ENCODE peak calls at places on chromosomes 3 and 15, in ten cellular contexts. O, U, P, M, S, Z, T, N, E and J are unnamed samples.

GRCh38 chr3:194382196-194382891 is 12.8 kb upstream of the LRRC15 start:
- DNase-seq in O (peak; percentile 45), U (no peak), P (no peak), M (no peak), S (peak; percentile 18), Z (no peak), T (no peak), N (peak; percentile 53), E (no peak), J (no peak)

GRCh38 chr15:62883938-62884479 is 158.5 kb upstream of the TPM1 start:
- DNase-seq in O (no peak), U (no peak), P (no peak), M (no peak), S (no peak), Z (no peak), T (no peak), N (no peak), E (no peak), J (no peak)

GRCh38 chr15:56040081-56041035 is 46.9 kb upstream of the NEDD4 start:
- DNase-seq in O (no peak), U (no peak), P (peak; percentile 96), M (peak; percentile 61), S (peak; percentile 58), Z (no peak), T (no peak), N (no peak), E (peak; percentile 94), J (peak; percentile 92)

GRCh38 chr15:84859143-84859542 is 25.3 kb upstream of the SLC28A1 start:
- DNase-seq in O (no peak), U (no peak), P (no peak), M (no peak), S (no peak), Z (no peak), T (no peak), N (no peak), E (no peak), J (no peak)

GRCh38 chr3:170076715-170077238 is 39.0 kb downstream of the GPR160 start:
- DNase-seq in O (no peak), U (no peak), P (peak; percentile 45), M (no peak), S (no peak), Z (no peak), T (no peak), N (no peak), E (peak; percentile 61), J (no peak)

GRCh38 chr3:71142440-71143161 is 440.9 kb downstream of the FOXP1 start:
- DNase-seq in O (no peak), U (no peak), P (peak; percentile 20), M (no peak), S (no peak), Z (no peak), T (no peak), N (peak; percentile 74), E (no peak), J (peak; percentile 39)

GRCh38 chr3:63818282-63819150 is 583 bp upstream of the C3orf49 start:
- DNase-seq in O (peak; percentile 83), U (peak; percentile 33), P (peak; percentile 74), M (peak; percentile 56), S (no peak), Z (no peak), T (peak; percentile 74), N (peak; percentile 84), E (peak; percentile 83), J (peak; percentile 61)

GRCh38 chr3:122786067-122786466 is 7.6 kb downstream of the HSPBAP1 start:
- DNase-seq in O (no peak), U (no peak), P (peak; percentile 55), M (no peak), S (no peak), Z (no peak), T (no peak), N (no peak), E (peak; percentile 46), J (no peak)

GRCh38 chr3:136277634-136278033 is 27.5 kb downstream of the PCCB start:
- DNase-seq in O (peak; percentile 64), U (no peak), P (no peak), M (peak; percentile 35), S (no peak), Z (peak; percentile 32), T (peak; percentile 62), N (peak; percentile 84), E (no peak), J (no peak)

GRCh38 chr3:136280961-136281360 is 30.8 kb downstream of the PCCB start:
- DNase-seq in O (no peak), U (no peak), P (no peak), M (no peak), S (no peak), Z (no peak), T (no peak), N (no peak), E (no peak), J (no peak)

GRCh38 chr3:136277115-136277514 is 27.0 kb downstream of the PCCB start:
- DNase-seq in O (no peak), U (no peak), P (no peak), M (no peak), S (no peak), Z (no peak), T (no peak), N (no peak), E (no peak), J (no peak)

GRCh38 chr3:136276049-136276755 is 26.1 kb downstream of the PCCB start:
- DNase-seq in O (no peak), U (no peak), P (peak; percentile 6), M (no peak), S (no peak), Z (no peak), T (no peak), N (no peak), E (no peak), J (no peak)

DNA sequence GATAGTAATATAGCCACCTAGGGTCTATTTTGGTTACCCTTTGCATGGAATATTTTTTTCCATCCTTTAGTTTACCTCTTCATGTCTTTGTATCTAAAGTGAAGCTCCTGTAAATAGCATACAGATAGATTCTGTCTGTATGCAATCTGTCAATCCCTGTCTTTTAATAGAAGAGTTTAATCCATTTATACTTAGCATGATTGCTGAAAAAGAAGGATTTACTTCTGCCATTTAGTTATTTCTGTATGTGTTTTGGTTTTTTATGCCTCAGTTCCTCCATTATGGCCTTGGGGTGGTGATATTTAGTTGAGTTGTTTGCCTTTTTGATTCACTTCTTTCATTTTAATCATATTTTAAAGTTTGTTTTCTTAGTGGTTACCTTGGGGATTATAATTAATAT is 29.0 kb downstream of the PCCB start:
- DNase-seq in O (no peak), U (no peak), P (no peak), M (no peak), S (no peak), Z (no peak), T (no peak), N (no peak), E (no peak), J (no peak)
- H3K9me3 ChIP-seq in O (peaks cover 9% of the 10 kb centered on the region), U (peaks cover 11% of the 10 kb centered on the region), P (no peaks in the 10 kb centered on the region), M (no peaks in the 10 kb centered on the region), S (no peaks in the 10 kb centered on the region), Z (peaks cover 17% of the 10 kb centered on the region), T (no peaks in the 10 kb centered on the region), N (peaks cover 37% of the 10 kb centered on the region), E (peaks cover 11% of the 10 kb centered on the region), J (no peaks in the 10 kb centered on the region)

DNA sequence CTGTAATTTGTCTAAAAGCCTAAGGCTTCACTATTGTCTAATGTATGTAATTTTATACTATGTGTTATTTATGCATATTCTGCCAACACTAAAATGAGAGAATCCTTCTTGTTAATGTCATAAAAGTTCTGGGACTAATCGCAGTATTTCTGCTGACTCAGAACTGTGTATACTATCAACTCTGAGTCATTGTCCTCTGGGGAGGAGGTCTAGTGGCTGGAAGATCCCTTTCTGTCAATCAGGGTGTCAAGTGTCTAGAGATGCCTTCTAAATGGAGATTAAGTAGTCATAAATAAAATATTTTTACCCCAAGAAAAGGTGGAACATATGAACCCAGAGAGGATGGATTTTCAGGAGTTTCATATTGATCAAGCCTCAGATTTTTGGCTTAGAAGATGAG is 473.4 kb downstream of the AGBL1 start:
- DNase-seq in O (no peak), U (no peak), P (no peak), M (no peak), S (no peak), Z (no peak), T (no peak), N (no peak), E (peak; percentile 37), J (no peak)
- H3K9me3 ChIP-seq in O (no peaks in the 10 kb centered on the region), U (no peaks in the 10 kb centered on the region), P (no peaks in the 10 kb centered on the region), M (no peaks in the 10 kb centered on the region), S (no peaks in the 10 kb centered on the region), Z (no peaks in the 10 kb centered on the region), T (no peaks in the 10 kb centered on the region), N (peaks cover 5% of the 10 kb centered on the region), E (no peaks in the 10 kb centered on the region), J (no peaks in the 10 kb centered on the region)

GRCh38 chr15:25249236-25250010 is 189.4 kb downstream of the UBE3A start:
- DNase-seq in O (peak; percentile 17), U (no peak), P (no peak), M (no peak), S (peak; percentile 14), Z (no peak), T (peak; percentile 22), N (peak; percentile 22), E (no peak), J (no peak)

GRCh38 chr15:25246641-25247417 is 192.0 kb downstream of the UBE3A start:
- DNase-seq in O (peak; percentile 14), U (no peak), P (no peak), M (peak; percentile 1), S (peak; percentile 30), Z (no peak), T (peak; percentile 33), N (no peak), E (no peak), J (no peak)

GRCh38 chr15:25245801-25246622 is 192.8 kb downstream of the UBE3A start:
- DNase-seq in O (peak; percentile 13), U (no peak), P (no peak), M (no peak), S (peak; percentile 11), Z (no peak), T (peak; percentile 21), N (peak; percentile 20), E (no peak), J (no peak)

GRCh38 chr15:25248583-25249235 is 190.1 kb downstream of the UBE3A start:
- DNase-seq in O (no peak), U (no peak), P (no peak), M (peak; percentile 2), S (peak; percentile 24), Z (no peak), T (peak; percentile 51), N (no peak), E (no peak), J (no peak)

DNA sequence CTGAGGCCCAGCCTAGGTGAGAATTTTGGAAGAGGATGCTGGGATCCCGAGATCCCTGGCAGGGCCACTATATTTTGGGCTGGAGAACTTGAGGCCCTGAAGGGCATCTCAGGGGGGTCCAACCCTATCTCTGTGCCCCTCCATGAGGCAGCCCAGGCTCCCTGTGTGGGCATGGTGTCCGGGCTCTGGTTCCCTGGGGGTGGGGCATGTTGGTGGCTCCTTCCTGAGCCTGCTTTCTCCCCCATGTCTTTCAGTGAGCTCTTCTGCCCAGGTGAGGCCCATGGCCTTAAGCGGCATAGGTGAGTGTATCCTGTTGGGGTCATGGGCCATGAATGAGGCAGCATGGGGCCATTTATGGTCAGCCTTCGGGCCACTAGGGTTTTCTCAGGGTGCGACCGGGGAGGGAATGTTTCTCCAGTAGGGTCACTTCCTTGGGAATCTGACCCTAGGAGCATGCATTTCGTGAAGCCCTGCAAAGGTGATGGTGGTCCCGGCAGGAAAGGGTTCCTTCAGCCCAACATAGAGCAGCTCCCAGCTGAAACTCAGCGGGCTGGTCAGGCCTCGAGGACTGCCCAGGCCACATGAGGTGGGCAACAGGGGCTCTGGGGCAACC is 191.3 kb downstream of the UBE3A start:
- DNase-seq in O (peak; percentile 27), U (no peak), P (no peak), M (no peak), S (no peak), Z (no peak), T (peak; percentile 27), N (no peak), E (no peak), J (no peak)
- H3K9me3 ChIP-seq in O (peaks cover 97% of the 10 kb centered on the region), U (no peaks in the 10 kb centered on the region), P (no peaks in the 10 kb centered on the region), M (no peaks in the 10 kb centered on the region), S (no peaks in the 10 kb centered on the region), Z (peaks cover 82% of the 10 kb centered on the region), T (no peaks in the 10 kb centered on the region), N (peaks cover 7% of the 10 kb centered on the region), E (no peaks in the 10 kb centered on the region), J (peaks cover 14% of the 10 kb centered on the region)

DNA sequence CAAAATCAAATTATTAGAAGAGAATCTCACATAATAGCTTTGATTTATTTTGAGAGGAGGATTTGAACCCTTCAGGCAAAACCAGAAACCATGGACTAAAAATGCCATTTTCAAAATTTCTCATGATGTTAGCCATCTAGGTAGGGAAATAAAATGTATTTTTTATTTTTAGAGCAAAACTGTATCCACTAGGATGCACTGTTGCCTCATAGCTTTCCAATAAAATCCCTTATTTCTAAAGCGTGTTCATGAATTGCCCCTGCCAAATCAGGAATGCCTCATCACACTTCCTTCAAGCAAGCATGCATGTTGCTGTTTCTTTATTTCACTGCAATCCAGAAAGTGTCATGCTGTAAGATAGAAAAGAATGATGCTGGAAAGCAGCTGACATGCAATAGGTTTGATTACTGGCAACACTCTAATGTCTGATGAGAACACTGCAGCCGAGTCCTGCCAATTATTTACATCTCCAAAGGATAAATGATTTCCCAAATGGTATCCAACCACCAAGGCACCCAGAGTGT is 239.5 kb downstream of the CHL1 start:
- DNase-seq in O (no peak), U (no peak), P (no peak), M (no peak), S (no peak), Z (no peak), T (no peak), N (no peak), E (no peak), J (no peak)
- H3K9me3 ChIP-seq in O (no peaks in the 10 kb centered on the region), U (no peaks in the 10 kb centered on the region), P (no peaks in the 10 kb centered on the region), M (no peaks in the 10 kb centered on the region), S (no peaks in the 10 kb centered on the region), Z (no peaks in the 10 kb centered on the region), T (no peaks in the 10 kb centered on the region), N (peaks cover 93% of the 10 kb centered on the region), E (no peaks in the 10 kb centered on the region), J (peaks cover 3% of the 10 kb centered on the region)